ENCODE peak calls at places on chromosomes 13 and 19, in eight cellular contexts. H is fibroblast of the aortic adventitia; F is naive thymus-derived CD4-positive, alpha-beta T cell; P is IMR-90; G is mesendoderm; T is psoas muscle; L is CD4-positive, alpha-beta memory T cell; J is H1. N is an unnamed sample.

GRCh38 chr19:50460161-50460765 is 16.0 kb upstream of the EMC10 start:
- DNase-seq in J (no peak), H (peak), G (no peak), T (no peak), F (no peak), L (no peak), P (peak), N (peak)

GRCh38 chr19:14632286-14632685 is 42.4 kb downstream of the ADGRE3 start:
- DNase-seq in F (peak), L (peak), H (peak), G (peak), P (peak), J (no peak), T (no peak), N (peak)

GRCh38 chr13:97749174-97749573 is 204.3 kb upstream of the IPO5 start:
- DNase-seq in H (peak), F (no peak), P (peak), J (no peak), L (no peak), G (peak), T (no peak), N (no peak)

GRCh38 chr13:111202745-111203144 is 87.6 kb downstream of the ARHGEF7 start:
- DNase-seq in P (peak), G (peak), T (no peak), H (peak), J (no peak), F (peak), L (peak), N (peak)

GRCh38 chr13:43316997-43317396 is 293.6 kb downstream of the DNAJC15 start:
- DNase-seq in P (peak), T (peak), H (peak), J (no peak), L (no peak), G (peak), F (no peak), N (no peak)

GRCh38 chr13:38888309-38888708 is 102.3 kb downstream of the STOML3 start:
- DNase-seq in J (peak), F (no peak), T (no peak), L (no peak), G (peak), P (peak), H (no peak), N (no peak)

GRCh38 chr19:30857388-30857787 is 485.2 kb downstream of the ZNF536 start:
- DNase-seq in H (no peak), F (no peak), J (no peak), P (no peak), G (peak), L (no peak), T (no peak), N (no peak)

GRCh38 chr13:81726037-81726726 is 1385.3 kb upstream of the SPRY2 start:
- DNase-seq in G (no peak), L (no peak), P (no peak), T (no peak), F (no peak), J (no peak), H (no peak), N (no peak)

GRCh38 chr19:18074192-18074591 is 12.5 kb downstream of the IL12RB1 start:
- DNase-seq in L (no peak), T (no peak), G (peak), P (no peak), H (no peak), F (no peak), J (no peak), N (no peak)

GRCh38 chr13:44230736-44231135 is 142.9 kb upstream of the SERP2 start:
- DNase-seq in F (no peak), T (no peak), G (no peak), H (peak), P (no peak), J (no peak), L (no peak), N (no peak)

GRCh38 chr19:30236006-30236405 is 136.2 kb upstream of the ZNF536 start:
- DNase-seq in P (no peak), F (no peak), T (no peak), L (no peak), J (no peak), G (no peak), H (no peak), N (no peak)

GRCh38 chr13:71828117-71828516 is 38.9 kb downstream of the DACH1 start:
- DNase-seq in G (peak), L (no peak), F (peak), H (no peak), T (no peak), J (no peak), P (no peak), N (no peak)

GRCh38 chr13:46321494-46322225 is 65.4 kb downstream of the RUBCNL start:
- DNase-seq in H (peak), G (peak), J (peak), P (peak), F (peak), T (peak), L (peak), N (peak)

DNA sequence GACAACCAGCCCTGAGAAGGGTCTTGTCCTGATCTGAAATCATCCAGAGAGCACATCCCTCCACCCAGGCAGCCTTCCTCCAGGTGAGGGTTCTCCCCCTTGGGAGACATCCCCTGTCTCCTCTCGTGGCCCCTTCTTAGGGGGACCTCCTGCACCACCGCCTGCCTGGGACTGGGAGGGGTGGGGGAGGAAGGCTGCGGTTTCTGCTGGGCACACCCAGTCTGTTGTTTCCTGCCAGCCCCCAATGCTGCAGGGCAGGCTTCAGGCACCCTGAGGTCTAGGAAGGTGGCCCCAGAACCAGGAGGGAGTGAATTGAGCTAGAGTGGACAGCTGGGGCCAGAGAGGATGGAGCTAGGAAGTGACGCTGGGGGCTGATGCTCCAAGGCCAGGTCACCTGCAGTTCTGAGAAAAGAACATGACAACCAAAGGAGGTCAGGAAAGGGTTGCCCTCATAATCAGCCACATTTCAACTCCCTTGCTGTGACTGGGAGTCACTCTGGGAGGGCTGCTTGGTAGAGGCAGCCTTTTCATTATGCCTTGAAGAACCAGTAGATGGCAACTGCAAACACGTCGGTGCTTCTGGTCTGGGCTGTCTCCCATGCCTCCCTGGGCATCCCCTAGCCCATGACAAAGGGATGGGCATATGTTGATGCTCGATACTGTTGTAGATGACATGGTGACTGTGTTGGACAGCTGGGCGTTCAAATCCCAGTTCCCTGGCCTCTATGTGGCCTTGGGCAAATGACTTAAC is 1.4 kb downstream of the ARHGEF18 start:
- DNase-seq in T (no peak), J (no peak), L (peak), P (no peak), H (no peak), F (peak), G (no peak), N (peak)
- H3K4me3 ChIP-seq in T (no peak), J (no peak), L (peak), P (no peak), H (no peak), F (peak), G (no peak), N (peak)

DNA sequence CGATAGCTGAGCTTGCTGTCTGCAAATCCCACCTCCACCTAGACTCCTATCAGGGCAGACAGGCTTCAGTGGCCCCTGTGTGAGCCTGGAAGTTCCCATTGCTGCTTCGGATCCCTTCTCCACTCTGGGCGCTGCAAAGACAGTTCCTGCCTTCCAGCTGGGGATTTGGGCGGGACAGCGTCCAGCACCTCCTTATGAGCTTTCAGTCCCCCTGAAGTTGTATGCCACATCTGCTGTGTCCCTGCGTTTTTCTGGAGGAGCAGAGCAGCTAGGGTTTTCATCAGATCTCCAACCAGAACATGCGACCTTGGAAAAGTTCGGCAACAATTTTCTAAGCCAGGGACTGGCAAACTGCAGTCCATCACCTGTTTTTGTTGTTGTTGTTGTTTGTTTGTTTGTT is 38.0 kb downstream of the ARHGEF18 start:
- DNase-seq in F (no peak), P (no peak), T (no peak), J (no peak), L (no peak), G (no peak), H (no peak), N (no peak)
- H3K4me3 ChIP-seq in F (no peak), P (no peak), T (no peak), J (no peak), L (no peak), G (no peak), H (no peak), N (no peak)

GRCh38 chr19:4971424-4971793 is 2.5 kb downstream of the KDM4B start:
- DNase-seq in F (peak), J (no peak), G (peak), T (no peak), L (peak), H (no peak), P (no peak), N (peak)
- H3K4me3 ChIP-seq in F (peak), J (peak), G (no peak), T (peak), L (no peak), H (peak), P (no peak), N (peak)

GRCh38 chr19:37306383-37306963 is 64.4 kb upstream of the ZNF527 start:
- DNase-seq in P (no peak), L (no peak), H (no peak), G (no peak), T (peak), J (no peak), F (no peak), N (no peak)

GRCh38 chr19:37304190-37304883 is 66.6 kb upstream of the ZNF527 start:
- DNase-seq in G (peak), F (no peak), J (no peak), P (no peak), L (no peak), H (no peak), T (peak), N (no peak)

GRCh38 chr19:37304884-37305255 is 66.0 kb upstream of the ZNF527 start:
- DNase-seq in G (no peak), P (no peak), L (no peak), H (no peak), T (no peak), J (no peak), F (no peak), N (no peak)

GRCh38 chr19:37303591-37304171 is 67.2 kb upstream of the ZNF527 start:
- DNase-seq in L (no peak), H (no peak), F (no peak), T (no peak), J (no peak), G (peak), P (no peak), N (no peak)
- H3K4me3 ChIP-seq in L (no peak), H (no peak), F (no peak), T (peak), J (peak), G (peak), P (peak), N (no peak)

DNA sequence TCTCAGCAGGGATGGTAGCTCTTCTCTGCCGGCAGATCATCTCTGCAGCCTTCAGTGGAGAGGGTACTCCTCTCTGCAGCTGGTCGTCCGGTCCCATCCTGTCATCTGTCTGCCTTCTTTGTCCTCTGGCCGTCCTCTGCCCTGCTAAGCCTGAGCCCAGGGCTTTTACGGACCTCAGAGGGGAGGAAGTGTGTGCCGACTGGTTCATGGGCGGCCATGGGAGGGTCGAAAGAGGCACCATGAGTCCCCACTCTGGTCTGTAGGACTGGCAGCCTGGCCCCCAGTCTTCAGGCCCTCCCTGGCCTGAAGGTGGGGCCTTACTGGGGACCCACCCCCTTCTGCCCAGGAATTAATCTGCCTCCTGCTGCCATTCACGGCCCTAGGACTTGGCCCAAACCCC is 4.0 kb downstream of the ZNF554 start:
- DNase-seq in F (no peak), J (no peak), G (no peak), L (no peak), P (no peak), T (no peak), H (no peak), N (no peak)
- H3K4me3 ChIP-seq in F (no peak), J (no peak), G (no peak), L (no peak), P (no peak), T (no peak), H (no peak), N (no peak)

GRCh38 chr19:39126312-39126561 is 651 bp downstream of the PAK4 start:
- DNase-seq in J (no peak), L (no peak), P (no peak), H (no peak), F (no peak), G (no peak), T (no peak), N (no peak)

GRCh38 chr19:39125554-39126311 is at the start of gene PAK4:
- DNase-seq in T (peak), P (peak), G (peak), L (peak), F (peak), H (peak), J (peak), N (peak)

GRCh38 chr19:39125199-39125553 is 410 bp upstream of the PAK4 start:
- DNase-seq in G (no peak), L (no peak), J (no peak), F (no peak), T (no peak), H (no peak), P (no peak), N (no peak)

GRCh38 chr19:39127812-39128510 is 2.4 kb downstream of the PAK4 start:
- DNase-seq in H (no peak), T (no peak), G (no peak), P (no peak), F (no peak), J (no peak), L (no peak), N (no peak)

DNA sequence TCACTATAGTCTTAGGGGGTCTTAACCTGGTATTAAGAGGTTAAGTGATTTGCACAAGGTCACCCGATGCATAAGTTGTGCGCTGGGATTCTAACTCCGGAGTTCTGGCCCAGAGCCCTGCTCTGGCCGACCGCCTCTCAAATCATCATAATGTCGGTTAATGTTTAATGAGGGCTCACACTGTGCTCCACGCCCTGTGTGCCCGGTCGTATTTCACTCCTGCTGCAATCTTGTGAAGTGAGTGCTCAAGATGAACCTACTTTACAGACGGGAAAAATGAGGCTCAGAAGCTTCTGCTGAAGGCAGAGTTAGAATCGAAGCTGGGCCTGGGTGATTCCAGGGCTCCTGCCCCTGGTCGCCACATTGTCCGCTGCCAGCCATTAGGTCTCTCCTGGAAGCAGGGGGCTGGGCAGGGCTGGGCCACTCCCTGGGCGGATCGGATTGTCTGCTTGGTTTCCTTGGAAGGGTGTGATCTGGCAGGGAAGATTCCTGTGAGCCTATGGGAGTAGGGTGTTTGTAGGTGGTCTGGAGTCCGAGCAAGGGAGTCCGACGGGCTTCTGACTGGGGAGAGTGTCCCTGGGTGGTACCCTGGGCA is 1.1 kb downstream of the PAK4 start:
- DNase-seq in P (no peak), H (peak), T (no peak), L (no peak), J (no peak), G (peak), F (no peak), N (no peak)
- H3K4me3 ChIP-seq in P (peak), H (peak), T (peak), L (no peak), J (peak), G (no peak), F (no peak), N (peak)

GRCh38 chr19:33394006-33394722 is 20.7 kb downstream of the CEBPG start:
- DNase-seq in L (no peak), T (peak), F (no peak), H (peak), P (peak), G (no peak), J (no peak), N (no peak)

GRCh38 chr19:33394723-33395560 is 21.4 kb downstream of the CEBPG start:
- DNase-seq in P (no peak), L (no peak), T (peak), F (no peak), J (no peak), H (no peak), G (no peak), N (no peak)

GRCh38 chr19:33392341-33393285 is 19.1 kb downstream of the CEBPG start:
- DNase-seq in J (no peak), F (no peak), H (no peak), L (no peak), T (peak), P (no peak), G (no peak), N (no peak)

GRCh38 chr19:33391631-33392249 is 18.2 kb downstream of the CEBPG start:
- DNase-seq in F (no peak), G (no peak), J (no peak), P (no peak), H (no peak), L (no peak), T (no peak), N (no peak)

DNA sequence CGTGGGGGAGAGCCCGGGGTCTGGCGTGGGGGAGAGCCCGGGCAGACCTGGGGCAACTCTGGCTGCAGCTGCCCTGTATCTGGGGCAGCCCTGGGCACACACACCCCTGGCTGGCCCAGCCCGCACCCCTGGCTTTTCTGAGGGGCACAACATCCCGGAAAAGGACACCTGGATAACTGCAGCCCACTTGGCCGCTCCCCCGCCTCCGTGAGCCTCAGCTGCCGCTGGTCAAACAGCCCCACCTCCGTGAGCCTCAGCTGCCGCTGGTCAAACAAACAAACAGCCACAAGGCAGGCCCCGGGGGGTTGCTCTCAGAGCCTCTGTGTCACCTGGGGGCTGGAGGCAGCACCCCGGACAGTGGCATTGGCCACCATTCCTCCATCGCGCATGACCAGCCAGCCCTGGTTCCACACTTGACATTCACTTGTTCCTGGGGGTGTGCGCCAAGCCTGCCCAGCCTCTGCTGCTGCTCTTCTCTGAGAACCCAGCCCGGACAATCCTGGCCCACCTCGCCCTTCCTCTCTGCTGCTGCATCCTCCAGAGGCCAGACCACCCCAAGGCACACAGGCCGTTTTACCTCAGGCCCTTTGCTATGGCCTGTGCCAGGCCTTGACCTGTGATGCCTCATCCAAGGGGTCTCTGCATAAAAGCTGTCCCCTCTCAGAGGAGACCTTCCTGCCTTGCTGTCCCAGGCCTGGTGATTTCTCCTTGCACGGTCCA is 19.9 kb downstream of the CEBPG start:
- DNase-seq in F (no peak), J (no peak), H (no peak), G (no peak), T (peak), L (no peak), P (no peak), N (no peak)
- H3K4me3 ChIP-seq in F (no peak), J (no peak), H (no peak), G (no peak), T (no peak), L (no peak), P (no peak), N (no peak)

GRCh38 chr19:40565910-40566495 is 10.7 kb upstream of the SHKBP1 start:
- DNase-seq in G (no peak), J (no peak), T (no peak), H (no peak), L (no peak), F (no peak), P (no peak), N (no peak)

GRCh38 chr19:40565355-40565754 is 11.3 kb upstream of the SHKBP1 start:
- DNase-seq in J (no peak), H (no peak), P (no peak), F (no peak), G (no peak), T (no peak), L (no peak), N (no peak)

GRCh38 chr19:40567750-40568494 is 8.8 kb upstream of the SHKBP1 start:
- DNase-seq in F (no peak), J (no peak), P (no peak), H (no peak), T (no peak), L (no peak), G (no peak), N (no peak)

GRCh38 chr19:40570313-40571004 is 6.2 kb upstream of the SHKBP1 start:
- DNase-seq in G (peak), P (peak), L (peak), T (peak), H (peak), J (peak), F (peak), N (peak)

DNA sequence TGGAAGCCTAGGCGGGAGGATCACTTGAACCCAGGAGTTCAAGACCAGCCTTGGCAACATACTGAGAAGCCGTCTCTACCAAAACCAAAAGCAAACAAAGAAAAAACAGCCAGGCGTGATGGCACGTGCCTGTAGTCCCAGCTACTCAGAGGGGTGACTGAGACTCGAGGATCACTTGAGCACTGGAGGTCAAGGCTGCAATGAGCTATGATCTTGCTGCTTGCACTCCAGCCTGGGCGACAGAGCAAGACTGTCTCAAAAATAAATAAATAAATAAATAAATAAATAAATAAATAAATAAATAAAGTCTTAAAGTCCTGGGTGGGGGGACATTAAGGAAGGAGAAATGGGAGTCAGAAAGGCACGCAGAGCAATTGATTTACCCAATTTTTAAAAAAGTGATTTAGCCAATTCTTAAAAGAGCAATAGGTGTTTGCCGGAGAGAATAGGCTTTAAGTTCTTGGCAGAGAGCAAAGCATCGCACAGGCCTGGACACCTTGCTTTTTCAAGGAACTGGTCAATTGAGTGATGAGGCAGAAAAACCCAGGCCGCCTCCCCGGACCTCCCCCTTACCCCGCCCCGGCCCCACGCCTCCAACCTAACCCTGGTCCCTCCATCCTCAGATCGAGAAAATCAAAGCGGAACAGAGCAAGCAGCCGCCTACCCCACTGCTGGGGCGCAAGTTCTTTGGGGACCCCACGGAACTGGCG is 9.5 kb upstream of the SHKBP1 start:
- DNase-seq in T (no peak), F (no peak), J (no peak), P (no peak), L (no peak), H (no peak), G (no peak), N (no peak)
- H3K4me3 ChIP-seq in T (peak), F (no peak), J (peak), P (peak), L (no peak), H (peak), G (no peak), N (no peak)

N was measured in OCI-LY7.